ENCODE peak calls at places on chromosomes 4 and X, in six cellular contexts. Q is suprapubic skin, V is ovary, L is A549, T is IMR-90, P is Peyer's patch. H is an unnamed sample.

GRCh38 chr4:118344801-118345200 is 8.0 kb downstream of the PRSS12 start:
- DNase-seq in L (no peak), T (no peak), V (no peak), P (no peak), Q (no peak), H (no peak)

GRCh38 chr4:784401-785331 is 41.3 kb downstream of the CPLX1 start:
- DNase-seq in P (no peak), V (no peak), Q (no peak), L (no peak), T (no peak), H (no peak)

GRCh38 chr4:121690001-121690400 is 6.8 kb downstream of the ANXA5 start:
- DNase-seq in T (peak), L (no peak), V (no peak), Q (no peak), P (no peak), H (no peak)

GRCh38 chr4:41215155-41215554 is 813 bp upstream of the APBB2 start:
- DNase-seq in P (no peak), T (no peak), Q (no peak), L (no peak), V (no peak), H (no peak)

GRCh38 chr4:62717144-62717543 is 1517.0 kb downstream of the ADGRL3 start:
- DNase-seq in Q (no peak), V (no peak), L (no peak), P (no peak), T (no peak), H (no peak)

GRCh38 chr4:75940692-75941253 is at the start of gene NAAA:
- DNase-seq in Q (peak), V (peak), P (peak), T (peak), L (peak), H (peak)

GRCh38 chrX:144717682-144718081 is 529.6 kb upstream of the SPANXN1 start:
- DNase-seq in Q (no peak), T (no peak), L (no peak), V (no peak), P (no peak), H (no peak)

GRCh38 chr4:140567722-140568121 is 1.0 kb downstream of the UCP1 start:
- DNase-seq in L (no peak), Q (no peak), T (no peak), V (no peak), P (peak), H (no peak)

GRCh38 chrX:12701625-12702024 is 89.6 kb upstream of the PRPS2 start:
- DNase-seq in L (peak), Q (no peak), V (no peak), P (peak), T (peak), H (peak)

GRCh38 chrX:104126856-104127255 is 14.5 kb downstream of the ZCCHC18 start:
- DNase-seq in Q (no peak), L (no peak), T (no peak), V (no peak), P (no peak), H (no peak)

GRCh38 chrX:129717902-129718301 is 20.9 kb upstream of the XPNPEP2 start:
- DNase-seq in L (no peak), V (no peak), T (peak), Q (no peak), P (no peak), H (peak)

GRCh38 chr4:108775921-108776320 is 13.1 kb upstream of the ETNPPL start:
- DNase-seq in Q (no peak), L (no peak), T (no peak), P (no peak), V (no peak), H (no peak)

GRCh38 chr4:140595065-140595464 is 26.3 kb upstream of the UCP1 start:
- DNase-seq in T (peak), Q (no peak), V (no peak), P (no peak), L (peak), H (no peak)

DNA sequence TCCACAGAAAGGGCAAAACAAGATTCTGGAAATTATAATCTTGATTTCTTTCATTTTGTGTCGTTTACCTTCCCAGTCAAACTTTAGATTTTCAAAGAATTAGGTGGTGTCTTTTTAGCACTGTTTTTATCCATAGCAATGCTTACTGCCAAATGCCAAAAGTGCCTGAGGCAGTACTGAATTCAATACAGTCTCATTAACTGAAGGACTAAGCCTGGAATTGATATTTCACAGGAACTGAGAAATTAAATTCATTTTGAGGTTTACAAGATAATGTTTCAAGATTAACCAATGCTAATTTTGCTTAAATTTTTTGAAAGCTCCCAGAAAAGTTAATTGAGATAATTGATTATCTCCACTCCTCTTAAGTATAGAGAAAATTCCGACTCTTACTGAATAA is 68.8 kb upstream of the ARHGAP24 start:
- DNase-seq in P (no peak), V (no peak), Q (no peak), T (no peak), L (no peak), H (no peak)
- TF ChIP-seq POLR2A in P (no peak), V (no peak), Q (no peak), T (no peak), L (no peak), H (no peak)

DNA sequence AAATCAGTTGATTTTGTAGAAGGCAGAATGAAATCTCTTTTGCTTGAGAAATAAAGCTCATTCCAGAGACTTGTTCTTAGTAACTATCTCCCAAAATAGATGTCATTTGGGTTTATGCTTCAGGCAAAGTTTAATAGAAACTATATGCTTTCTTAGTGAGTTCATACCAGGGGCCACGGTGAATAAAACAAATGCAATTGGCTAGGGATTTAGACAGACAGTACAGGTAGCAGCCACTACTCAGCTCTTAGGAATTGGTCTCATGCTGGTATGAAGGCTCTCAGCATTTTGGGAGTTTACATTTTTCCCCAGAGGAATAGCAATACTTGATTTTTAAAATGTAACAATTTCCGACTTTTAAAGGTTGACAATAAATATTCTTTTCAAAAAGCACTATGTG is 27.0 kb downstream of the GYPA start:
- DNase-seq in P (no peak), L (no peak), T (no peak), Q (no peak), V (no peak), H (no peak)
- TF ChIP-seq POLR2A in P (no peak), L (no peak), T (no peak), Q (no peak), V (no peak), H (no peak)

DNA sequence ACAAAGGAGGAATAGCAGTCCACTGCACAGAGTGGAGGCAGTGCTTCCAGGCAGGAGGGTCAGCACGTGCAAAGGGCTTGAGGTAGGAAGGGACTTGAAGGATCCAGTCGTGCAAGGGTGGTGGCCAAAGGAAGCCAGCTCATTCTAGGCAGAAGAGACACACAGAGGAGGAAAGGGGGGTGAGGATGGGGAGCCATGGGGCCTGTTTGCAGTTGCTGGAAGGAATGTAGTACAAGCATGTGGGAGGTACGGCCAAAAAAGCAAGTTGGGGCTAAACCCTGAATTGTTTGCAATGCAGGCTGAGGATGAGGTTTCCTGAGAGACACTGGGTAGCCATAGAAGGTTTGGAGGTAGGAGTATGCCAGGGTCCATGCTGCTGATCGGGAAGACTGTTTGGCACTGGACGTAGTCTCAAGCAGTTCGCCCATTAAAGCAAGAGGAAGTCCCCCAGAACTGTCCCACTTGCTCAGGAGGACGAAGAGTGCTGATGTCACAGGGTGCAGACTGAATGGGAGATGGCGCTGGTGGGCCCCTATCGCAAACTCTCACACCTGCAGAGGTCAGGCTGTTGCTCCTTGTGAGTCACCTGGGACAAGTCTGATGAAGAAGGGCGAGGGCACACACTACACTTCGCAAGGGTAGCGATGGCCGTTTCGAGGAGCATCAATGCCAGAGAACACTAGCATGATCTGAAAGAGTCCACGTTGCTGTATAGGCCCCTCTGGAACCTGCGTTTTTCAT is 9.1 kb upstream of the MAN2B2 start:
- DNase-seq in T (no peak), Q (no peak), L (no peak), V (no peak), P (no peak), H (no peak)
- TF ChIP-seq POLR2A in T (no peak), Q (no peak), L (no peak), V (no peak), P (no peak), H (no peak)

DNA sequence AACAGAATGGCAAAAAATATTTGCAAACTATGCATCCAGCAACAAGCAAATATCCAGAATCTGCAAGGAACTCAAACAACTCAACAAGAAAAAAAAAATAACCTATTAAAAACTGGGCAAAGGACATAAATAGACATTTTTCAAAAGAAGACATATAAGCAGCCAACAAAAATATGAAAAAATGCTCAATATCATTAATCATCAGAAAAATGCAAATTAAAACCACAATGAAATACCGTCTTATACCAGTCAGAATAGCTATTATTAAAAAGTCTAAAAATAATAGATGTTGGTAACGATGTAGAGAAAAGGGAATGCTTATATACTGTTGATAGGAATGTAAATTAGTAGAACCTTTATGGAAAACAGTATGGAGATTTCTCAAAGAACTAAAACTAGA is 53.4 kb downstream of the WDR19 start:
- DNase-seq in P (no peak), T (no peak), Q (no peak), L (no peak), V (no peak), H (no peak)
- TF ChIP-seq POLR2A in P (no peak), T (no peak), Q (no peak), L (no peak), V (no peak), H (no peak)

GRCh38 chr4:48271048-48271452 is 1.4 kb upstream of the TEC start:
- DNase-seq in P (no peak), L (no peak), T (no peak), V (no peak), Q (no peak), H (no peak)

GRCh38 chr4:48271626-48272025 is 2.0 kb upstream of the TEC start:
- DNase-seq in P (no peak), V (no peak), L (no peak), Q (no peak), T (no peak), H (no peak)

GRCh38 chr4:48268956-48269860 is at the start of gene TEC:
- DNase-seq in T (no peak), L (peak), Q (peak), P (peak), V (no peak), H (no peak)

GRCh38 chr4:48270516-48270897 is 869 bp upstream of the TEC start:
- DNase-seq in Q (no peak), L (no peak), T (no peak), V (no peak), P (no peak), H (no peak)

DNA sequence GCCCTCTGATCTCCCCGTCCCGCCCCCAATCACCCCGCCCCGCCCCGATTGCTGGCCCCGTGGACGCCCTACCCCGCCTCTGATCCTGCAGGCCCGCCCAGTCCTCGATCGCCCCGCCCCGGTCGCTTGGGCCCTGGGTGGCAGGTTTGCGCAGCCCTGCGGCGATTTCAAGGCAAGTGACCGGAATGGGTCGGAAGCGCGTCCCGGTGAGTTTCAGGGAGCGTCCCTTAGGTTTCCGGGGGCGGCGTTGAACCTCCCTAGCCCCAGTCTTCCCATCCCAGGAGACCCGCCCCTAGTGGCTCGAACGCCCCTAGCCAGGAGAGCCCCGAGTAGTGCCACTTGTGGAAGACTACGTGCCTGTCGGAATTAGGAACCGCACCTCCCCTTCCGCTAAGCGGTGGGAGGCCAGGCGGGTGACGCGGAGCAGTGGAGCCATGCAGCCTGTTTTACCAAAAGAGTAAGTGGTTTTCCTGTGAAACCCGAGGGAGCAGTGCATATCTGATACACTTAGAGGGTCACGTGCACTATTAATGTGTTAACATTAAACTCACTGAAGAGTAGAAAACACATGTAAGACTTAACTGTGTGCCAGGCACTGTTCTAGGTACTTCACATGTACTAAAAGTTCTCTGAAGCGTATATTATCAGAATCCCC is 350 bp upstream of the TEC start:
- DNase-seq in T (peak), V (peak), P (peak), L (peak), Q (peak), H (no peak)
- TF ChIP-seq POLR2A in T (no peak), V (no peak), P (no peak), L (peak), Q (no peak), H (no peak)

DNA sequence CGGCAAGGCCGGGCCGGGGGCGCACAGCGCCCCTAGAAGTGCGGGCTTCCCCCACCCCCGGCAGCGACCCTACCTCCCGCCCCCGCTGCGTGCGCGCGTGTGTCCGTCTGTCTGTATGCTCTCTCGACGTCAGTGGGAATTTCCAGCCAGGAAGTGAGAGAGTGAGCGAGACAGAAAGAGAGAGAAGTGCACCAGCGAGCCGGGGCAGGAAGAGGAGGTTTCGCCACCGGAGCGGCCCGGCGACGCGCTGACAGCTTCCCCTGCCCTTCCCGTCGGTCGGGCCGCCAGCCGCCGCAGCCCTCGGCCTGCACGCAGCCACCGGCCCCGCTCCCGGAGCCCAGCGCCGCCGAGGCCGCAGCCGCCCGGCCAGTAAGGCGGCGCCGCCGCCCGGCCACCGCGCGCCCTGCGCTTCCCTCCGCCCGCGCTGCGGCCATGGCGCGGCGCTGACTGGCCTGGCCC is at the start of gene NFKB1:
- DNase-seq in T (peak), Q (peak), P (peak), L (no peak), V (peak), H (peak)
- TF ChIP-seq POLR2A in T (peak), Q (peak), P (peak), L (peak), V (no peak), H (peak)

GRCh38 chr4:74157743-74158560 is at the start of gene MTHFD2L:
- DNase-seq in P (peak), T (peak), L (peak), Q (peak), V (peak), H (peak)
- TF ChIP-seq POLR2A in P (peak), T (peak), L (peak), Q (peak), V (peak), H (peak)

GRCh38 chr4:77003400-77003799 is 53.8 kb downstream of the SEPTIN11 start:
- DNase-seq in L (no peak), T (peak), Q (no peak), P (no peak), V (no peak), H (no peak)
- TF ChIP-seq POLR2A in L (no peak), T (no peak), Q (no peak), P (no peak), V (no peak), H (no peak)

H was measured in H54.